ENCODE peak calls at places on chromosomes 2 and 18, in eight cellular contexts. X is Peyer's patch, E is AG10803, N is A673, I is pancreas, H is sigmoid colon, Q is aorta, G is right cardiac atrium. S is an unnamed sample.

GRCh38 chr2:9844581-9844980 is 1.3 kb downstream of the TAF1B start:
- DNase-seq in X (no peak), E (peak), N (peak), I (no peak), H (no peak), Q (no peak), G (no peak), S (peak)

GRCh38 chr2:23680951-23681350 is 246.0 kb downstream of the ATAD2B start:
- DNase-seq in X (no peak), E (no peak), N (no peak), I (no peak), H (no peak), Q (no peak), G (no peak), S (no peak)

GRCh38 chr2:102072741-102073140 is 69.8 kb upstream of the IL1R1 start:
- DNase-seq in X (no peak), E (no peak), N (no peak), I (no peak), H (no peak), Q (no peak), G (no peak), S (peak)

GRCh38 chr2:173249661-173250641 is 104.7 kb upstream of the CDCA7 start:
- DNase-seq in X (no peak), E (no peak), N (peak), I (no peak), H (no peak), Q (no peak), G (no peak), S (no peak)

GRCh38 chr2:75560768-75561565 is at the start of gene EVA1A:
- DNase-seq in X (peak), E (peak), N (peak), I (peak), H (no peak), Q (peak), G (peak), S (peak)

GRCh38 chr2:108363048-108363899 is 14.5 kb upstream of the SULT1C4 start:
- DNase-seq in X (no peak), E (no peak), N (no peak), I (no peak), H (no peak), Q (no peak), G (no peak), S (no peak)

GRCh38 chr2:188181439-188181838 is 110.2 kb upstream of the GULP1 start:
- DNase-seq in X (no peak), E (no peak), N (no peak), I (no peak), H (no peak), Q (no peak), G (no peak), S (no peak)

GRCh38 chr18:59915606-59916005 is 15.8 kb downstream of the PMAIP1 start:
- DNase-seq in X (no peak), E (peak), N (no peak), I (no peak), H (no peak), Q (no peak), G (no peak), S (no peak)

GRCh38 chr2:200625958-200626363 is 40.1 kb downstream of the AOX1 start:
- DNase-seq in X (no peak), E (peak), N (no peak), I (no peak), H (no peak), Q (no peak), G (no peak), S (peak)

GRCh38 chr2:109497911-109498870 is 115.6 kb downstream of the SEPTIN10 start:
- DNase-seq in X (no peak), E (peak), N (no peak), I (no peak), H (no peak), Q (no peak), G (peak), S (no peak)

GRCh38 chr2:211836409-211836808 is 702.2 kb downstream of the ERBB4 start:
- DNase-seq in X (no peak), E (no peak), N (no peak), I (no peak), H (no peak), Q (no peak), G (no peak), S (no peak)

GRCh38 chr2:220789961-220790360 is 782.1 kb downstream of the EPHA4 start:
- DNase-seq in X (no peak), E (peak), N (no peak), I (no peak), H (no peak), Q (no peak), G (no peak), S (peak)

GRCh38 chr2:172545408-172546075 is 10.3 kb upstream of the PDK1 start:
- DNase-seq in X (no peak), E (peak), N (no peak), I (no peak), H (no peak), Q (no peak), G (no peak), S (peak)

GRCh38 chr2:70133521-70134348 is 46.5 kb downstream of the PCBP1 start:
- DNase-seq in X (no peak), E (no peak), N (no peak), I (no peak), H (no peak), Q (no peak), G (no peak), S (no peak)

GRCh38 chr2:423479-423878 is 135.6 kb upstream of the ALKAL2 start:
- DNase-seq in X (no peak), E (no peak), N (no peak), I (no peak), H (no peak), Q (no peak), G (no peak), S (no peak)

GRCh38 chr2:223469270-223470057 is 132.7 kb downstream of the SCG2 start:
- DNase-seq in X (no peak), E (peak), N (peak), I (no peak), H (peak), Q (peak), G (peak), S (peak)

GRCh38 chr18:136433-136832 is 21.9 kb upstream of the USP14 start:
- DNase-seq in X (no peak), E (no peak), N (peak), I (no peak), H (no peak), Q (no peak), G (no peak), S (no peak)

GRCh38 chr2:173028671-173029070 is 47.0 kb upstream of the MAP3K20 start:
- DNase-seq in X (no peak), E (peak), N (no peak), I (no peak), H (no peak), Q (no peak), G (no peak), S (peak)

GRCh38 chr2:85053802-85054201 is 79.4 kb upstream of the TCF7L1 start:
- DNase-seq in X (peak), E (peak), N (peak), I (no peak), H (no peak), Q (no peak), G (no peak), S (peak)

GRCh38 chr2:30683240-30683956 is 123.8 kb downstream of the CAPN13 start:
- DNase-seq in X (no peak), E (no peak), N (no peak), I (no peak), H (peak), Q (no peak), G (no peak), S (no peak)

GRCh38 chr2:88815243-88816096 is 124.0 kb downstream of the RPIA start:
- DNase-seq in X (no peak), E (no peak), N (no peak), I (no peak), H (no peak), Q (no peak), G (no peak), S (no peak)

GRCh38 chr2:223477318-223477717 is 124.8 kb downstream of the SCG2 start:
- DNase-seq in X (no peak), E (no peak), N (no peak), I (no peak), H (no peak), Q (no peak), G (no peak), S (no peak)

GRCh38 chr2:134500211-134500935 is 218.4 kb downstream of the TMEM163 start:
- DNase-seq in X (no peak), E (no peak), N (no peak), I (no peak), H (no peak), Q (no peak), G (no peak), S (no peak)

DNA sequence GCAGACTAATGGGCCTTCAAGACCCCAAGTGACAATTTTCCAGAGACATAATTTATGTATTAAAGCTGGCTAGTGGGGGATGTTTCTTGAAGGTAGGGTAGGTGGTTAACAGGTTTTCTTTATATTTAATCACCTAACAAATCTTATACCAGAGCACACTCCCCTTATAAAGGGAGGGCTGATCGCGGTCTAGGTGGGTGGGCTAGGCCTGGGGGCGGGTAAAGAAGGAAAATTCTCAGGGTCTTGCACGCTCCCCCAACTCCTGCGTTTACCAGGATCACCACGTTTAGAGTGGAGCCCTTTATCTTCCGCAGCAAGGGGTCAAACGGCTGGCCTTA is 19.9 kb upstream of the CXXC1 start:
- DNase-seq in X (no peak), E (no peak), N (no peak), I (no peak), H (no peak), Q (no peak), G (no peak), S (no peak)
- H3K4me3 ChIP-seq in X (peak), E (peak), N (peak), I (peak), H (peak), Q (peak), G (peak), S (peak)

GRCh38 chr2:165902929-165903328 is 50.6 kb downstream of the TTC21B start:
- DNase-seq in X (no peak), E (peak), N (peak), I (no peak), H (no peak), Q (no peak), G (no peak), S (peak)
- H3K4me3 ChIP-seq in X (no peak), E (no peak), N (no peak), I (no peak), H (no peak), Q (no peak), G (no peak), S (no peak)

GRCh38 chr2:162258169-162258568 is 14.9 kb upstream of the FAP start:
- DNase-seq in X (no peak), E (no peak), N (no peak), I (no peak), H (no peak), Q (no peak), G (no peak), S (no peak)
- H3K4me3 ChIP-seq in X (no peak), E (no peak), N (no peak), I (no peak), H (no peak), Q (no peak), G (no peak), S (peak)

DNA sequence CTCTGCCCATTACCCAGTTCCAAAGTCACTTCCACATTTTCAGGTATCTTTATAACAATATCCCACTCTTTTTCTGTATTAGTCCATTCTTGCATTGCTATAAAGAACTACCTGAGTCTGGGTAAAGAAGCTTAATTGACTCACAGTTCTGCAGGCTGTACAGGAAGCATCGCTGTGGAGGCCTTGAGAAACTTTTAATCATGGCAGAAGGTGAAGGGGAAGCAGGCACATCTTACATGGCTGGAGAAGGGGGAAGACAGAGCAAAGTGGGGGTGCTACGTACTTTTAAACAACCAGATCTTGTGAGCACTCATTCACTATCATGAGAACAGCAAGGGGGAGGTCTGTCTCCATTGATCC is 85.4 kb upstream of the MAP4K3 start:
- DNase-seq in X (no peak), E (no peak), N (no peak), I (no peak), H (no peak), Q (no peak), G (no peak), S (no peak)
- H3K4me3 ChIP-seq in X (no peak), E (no peak), N (no peak), I (no peak), H (no peak), Q (no peak), G (no peak), S (no peak)

GRCh38 chr2:7013761-7014160 is 96.5 kb downstream of the RNF144A start:
- DNase-seq in X (no peak), E (no peak), N (no peak), I (no peak), H (no peak), Q (no peak), G (no peak), S (no peak)

GRCh38 chr2:7016120-7016519 is 98.9 kb downstream of the RNF144A start:
- DNase-seq in X (no peak), E (no peak), N (no peak), I (no peak), H (no peak), Q (no peak), G (no peak), S (no peak)

GRCh38 chr2:7014201-7014640 is 97.0 kb downstream of the RNF144A start:
- DNase-seq in X (no peak), E (peak), N (peak), I (no peak), H (no peak), Q (no peak), G (no peak), S (peak)

GRCh38 chr2:7016884-7017283 is 99.7 kb downstream of the RNF144A start:
- DNase-seq in X (no peak), E (no peak), N (no peak), I (no peak), H (no peak), Q (no peak), G (no peak), S (no peak)

GRCh38 chr2:7015007-7015950 is 98.1 kb downstream of the RNF144A start:
- DNase-seq in X (no peak), E (no peak), N (no peak), I (no peak), H (no peak), Q (no peak), G (no peak), S (peak)
- H3K4me3 ChIP-seq in X (no peak), E (no peak), N (no peak), I (no peak), H (no peak), Q (no peak), G (no peak), S (no peak)

DNA sequence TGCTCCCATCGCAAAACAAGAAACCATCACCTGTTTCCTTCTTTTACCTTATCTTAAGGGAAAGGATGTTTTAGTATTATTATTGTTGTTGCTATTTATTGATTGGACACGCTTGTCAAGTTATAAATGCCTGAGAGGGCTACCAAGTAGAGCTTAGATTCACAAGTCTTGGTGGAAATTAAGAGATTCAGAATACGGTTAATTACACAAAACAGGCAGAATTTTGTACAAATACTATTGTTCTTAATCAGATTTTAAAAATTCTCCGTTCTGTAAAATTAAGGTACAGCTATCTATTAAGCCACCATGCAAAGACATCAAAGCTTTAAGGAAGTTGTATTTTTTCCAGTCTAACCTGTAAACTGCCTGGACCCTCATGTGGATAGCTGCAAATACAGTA is 1.1 kb upstream of the ZNF521 start:
- DNase-seq in X (no peak), E (no peak), N (no peak), I (no peak), H (no peak), Q (no peak), G (no peak), S (no peak)
- H3K4me3 ChIP-seq in X (no peak), E (no peak), N (no peak), I (no peak), H (peak), Q (no peak), G (peak), S (peak)

DNA sequence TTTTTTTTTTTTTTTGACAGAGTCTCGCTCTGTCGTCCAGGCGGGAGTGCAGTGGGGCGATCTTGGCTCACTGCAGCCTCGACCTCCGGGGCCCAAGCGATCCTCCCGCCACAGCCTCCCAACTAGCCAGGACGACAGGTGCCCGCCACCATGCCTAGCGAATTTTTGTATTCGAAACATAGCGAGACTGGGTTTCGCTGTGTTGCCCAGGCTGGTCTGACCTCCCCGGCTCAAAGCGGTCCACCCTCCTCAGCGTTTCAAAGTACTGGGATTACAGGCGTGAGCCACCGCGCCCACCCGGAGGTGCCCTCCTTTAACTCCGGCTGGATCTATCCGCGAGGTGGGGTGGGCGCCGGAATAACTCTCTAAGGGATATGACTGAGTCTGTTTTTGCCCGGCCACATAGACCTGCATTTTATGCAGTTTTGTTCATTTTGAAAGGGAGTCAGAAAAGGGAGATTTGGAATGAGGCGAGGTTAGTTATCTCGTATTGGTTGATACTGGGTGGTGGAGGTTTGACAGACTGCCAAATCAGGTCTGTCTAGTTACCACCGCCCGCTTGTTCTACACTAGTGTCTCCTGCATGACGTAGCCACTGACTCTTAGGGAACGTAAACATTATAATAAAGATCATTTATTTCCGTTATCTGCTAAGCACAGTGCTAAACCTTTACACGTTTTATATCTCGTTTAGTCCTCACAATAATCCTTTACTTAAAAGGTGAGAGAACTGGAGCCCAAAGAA is 928 bp upstream of the CCT4 start:
- DNase-seq in X (no peak), E (no peak), N (no peak), I (peak), H (peak), Q (no peak), G (peak), S (no peak)
- H3K4me3 ChIP-seq in X (peak), E (peak), N (peak), I (peak), H (peak), Q (no peak), G (no peak), S (peak)

GRCh38 chr2:62477573-62477972 is 28.4 kb downstream of the TMEM17 start:
- DNase-seq in X (no peak), E (no peak), N (no peak), I (no peak), H (no peak), Q (no peak), G (no peak), S (no peak)

GRCh38 chr2:62478093-62478580 is 27.9 kb downstream of the TMEM17 start:
- DNase-seq in X (no peak), E (peak), N (no peak), I (no peak), H (no peak), Q (no peak), G (no peak), S (no peak)

GRCh38 chr2:62474173-62474572 is 31.8 kb downstream of the TMEM17 start:
- DNase-seq in X (no peak), E (peak), N (no peak), I (no peak), H (no peak), Q (no peak), G (no peak), S (peak)

GRCh38 chr2:62473428-62473827 is 32.6 kb downstream of the TMEM17 start:
- DNase-seq in X (no peak), E (no peak), N (no peak), I (no peak), H (no peak), Q (no peak), G (no peak), S (peak)

GRCh38 chr2:62475172-62476011 is 30.6 kb downstream of the TMEM17 start:
- DNase-seq in X (no peak), E (peak), N (peak), I (no peak), H (no peak), Q (no peak), G (peak), S (peak)
- H3K4me3 ChIP-seq in X (no peak), E (peak), N (peak), I (no peak), H (peak), Q (no peak), G (peak), S (no peak)